ENCODE peak calls at places on chromosomes 13 and 19, in five cellular contexts. J, N, F, S and W are unnamed samples. For H3K27me3, the result is how much of the 10 kb centered on the place peaks cover.

GRCh38 chr13:99310382-99311031 is 3.3 kb upstream of the GPR183 start:
- DNase-seq in N (peak), J (no peak), F (no peak), S (no peak), W (no peak)

GRCh38 chr19:44889830-44890365 is 1.2 kb upstream of the TOMM40 start:
- DNase-seq in S (no peak), J (no peak), F (no peak), N (no peak), W (no peak)

GRCh38 chr19:46413262-46414031 is at the start of gene CCDC8:
- DNase-seq in S (peak), N (peak), F (peak), J (peak), W (peak)

GRCh38 chr19:52943134-52943883 is 19.4 kb downstream of the ZNF816 start:
- DNase-seq in F (no peak), J (no peak), S (no peak), N (no peak), W (no peak)

GRCh38 chr13:25300861-25301346 is 521 bp upstream of the NUP58 start:
- DNase-seq in J (no peak), F (no peak), S (no peak), N (no peak), W (peak)

GRCh38 chr13:41310963-41311606 is at the start of gene NAA16:
- DNase-seq in J (peak), F (peak), N (peak), S (peak), W (peak)

GRCh38 chr19:12995596-12996541 is 594 bp downstream of the NFIX start:
- DNase-seq in N (peak), F (peak), J (peak), S (no peak), W (peak)

GRCh38 chr19:41866284-41866683 is 6.2 kb downstream of the RPS19 start:
- DNase-seq in J (no peak), S (no peak), N (no peak), F (no peak), W (no peak)

DNA sequence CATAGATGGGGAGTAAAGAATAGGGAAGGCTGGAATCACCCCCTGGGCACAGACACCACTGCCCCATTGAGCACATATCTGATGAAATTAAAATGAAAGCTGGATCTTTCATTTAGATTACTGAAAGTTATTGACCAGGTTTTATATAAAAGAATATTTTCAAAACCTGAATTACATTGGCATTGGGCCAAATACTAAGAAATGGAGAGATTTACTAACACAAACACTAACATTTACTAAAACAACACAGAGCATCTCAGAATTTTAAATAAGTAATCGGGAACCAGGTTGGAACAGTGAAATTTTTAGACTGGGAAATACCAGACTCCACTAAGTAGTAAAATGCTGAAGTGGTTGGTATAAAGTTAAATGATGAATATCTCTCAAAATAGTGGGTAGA is 88.9 kb downstream of the HS6ST3 start:
- DNase-seq in J (no peak), F (no peak), S (no peak), N (no peak), W (no peak)
- H3K4me3 ChIP-seq in J (no peak), F (no peak), S (no peak), N (no peak), W (no peak)

GRCh38 chr19:5436948-5437306 is 18.3 kb upstream of the ZNRF4 start:
- DNase-seq in J (no peak), F (no peak), S (no peak), N (no peak), W (no peak)

GRCh38 chr19:5435642-5436017 is 19.6 kb upstream of the ZNRF4 start:
- DNase-seq in S (no peak), F (no peak), N (no peak), J (no peak), W (no peak)

GRCh38 chr19:5434351-5434917 is 20.8 kb upstream of the ZNRF4 start:
- DNase-seq in S (no peak), N (no peak), J (peak), F (peak), W (no peak)

GRCh38 chr19:5434970-5435641 is 20.1 kb upstream of the ZNRF4 start:
- DNase-seq in F (peak), S (no peak), N (peak), J (peak), W (no peak)

GRCh38 chr19:5436101-5436947 is 18.9 kb upstream of the ZNRF4 start:
- DNase-seq in F (peak), S (no peak), N (peak), J (peak), W (no peak)
- H3K27me3 ChIP-seq in F (under half), S (under half), N (under half), J (under half), W (under half)

DNA sequence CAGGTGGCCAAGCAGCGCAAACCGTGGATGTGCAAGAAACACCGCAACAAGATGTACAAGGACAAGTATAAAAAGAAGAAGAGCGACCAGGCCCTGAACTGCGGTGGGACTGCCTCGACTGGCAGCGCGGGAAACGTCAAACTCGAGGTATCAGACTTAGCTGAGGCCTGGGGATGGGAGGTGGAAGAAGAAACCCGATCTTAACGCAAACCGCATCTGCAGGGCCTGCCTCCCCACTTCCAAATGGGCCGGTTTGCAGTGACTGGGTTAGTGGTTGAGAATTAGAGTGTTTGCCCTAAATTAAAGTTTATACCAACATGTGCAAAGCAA is 754 bp downstream of the RFXAP start:
- DNase-seq in N (peak), J (peak), F (peak), S (no peak), W (no peak)
- H3K27ac ChIP-seq in N (peak), J (peak), F (peak), S (no peak), W (no peak)

GRCh38 chr19:18433735-18434398 is 4.1 kb downstream of the ISYNA1 start:
- DNase-seq in F (peak), J (peak), S (no peak), N (no peak), W (no peak)
- H3K4me3 ChIP-seq in F (peak), J (peak), S (peak), N (no peak), W (no peak)

GRCh38 chr19:40552848-40553247 is 23.8 kb upstream of the SHKBP1 start:
- DNase-seq in N (no peak), J (no peak), S (no peak), F (no peak), W (no peak)
- H3K27me3 ChIP-seq in N (half or more), J (under half), S (under half), F (under half), W (under half)

DNA sequence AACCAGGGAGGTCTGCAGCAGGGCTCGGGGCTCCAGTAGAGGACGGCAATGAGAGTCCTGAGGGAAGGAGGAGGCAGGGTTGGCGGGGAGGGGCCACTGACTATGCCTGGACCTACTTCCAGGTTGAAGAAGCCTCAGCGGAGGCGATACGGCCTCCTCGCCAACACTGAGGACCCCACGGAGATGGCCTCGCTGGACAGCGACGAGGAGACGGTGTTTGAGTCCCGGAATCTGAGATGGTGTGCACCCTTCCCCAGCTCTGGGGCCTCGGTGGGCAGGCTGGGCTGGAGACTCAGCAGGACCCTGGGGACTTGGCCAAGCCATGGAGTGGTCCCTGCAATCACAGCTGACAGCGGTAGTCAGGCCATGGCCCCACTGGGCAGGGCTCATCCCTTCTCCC is 1.7 kb downstream of the FAM174C start:
- DNase-seq in S (no peak), J (no peak), F (no peak), N (no peak), W (no peak)
- H3K27ac ChIP-seq in S (no peak), J (peak), F (no peak), N (no peak), W (no peak)

GRCh38 chr19:50819636-50820035 is 4.0 kb downstream of the KLK1 start:
- DNase-seq in J (no peak), F (no peak), S (no peak), N (no peak), W (no peak)
- H3K4me3 ChIP-seq in J (no peak), F (no peak), S (no peak), N (no peak), W (no peak)